ENCODE peak calls at places on chromosome 21, in eight cellular contexts. One of them, this sample, is unnamed.
A peak's percentile ranks its signal among the peaks of the same experiment; 100 is the strongest.

GRCh38 chr21:45877160-45877438 is 104.5 kb upstream of the COL6A1 start:
- DNase-seq in left lung: peak; percentile 13
- DNase-seq in right lobe of liver: no peak
- DNase-seq in aorta: peak; percentile 18
- DNase-seq in colonic mucosa: no peak
- DNase-seq in OCI-LY7: no peak
- DNase-seq in left ventricle myocardium inferior: no peak
- DNase-seq in mammary epithelial cell: no peak
- DNase-seq in this sample: no peak

GRCh38 chr21:33998402-33998801 is 75.0 kb upstream of the MRPS6 start:
- DNase-seq in aorta: no peak
- DNase-seq in left ventricle myocardium inferior: no peak
- DNase-seq in left lung: no peak
- DNase-seq in right lobe of liver: no peak
- DNase-seq in mammary epithelial cell: no peak
- DNase-seq in OCI-LY7: no peak
- DNase-seq in colonic mucosa: no peak
- DNase-seq in this sample: peak; percentile 18

GRCh38 chr21:18340387-18340942 is 63.1 kb downstream of the TMPRSS15 start:
- DNase-seq in colonic mucosa: no peak
- DNase-seq in left ventricle myocardium inferior: no peak
- DNase-seq in OCI-LY7: no peak
- DNase-seq in right lobe of liver: no peak
- DNase-seq in mammary epithelial cell: no peak
- DNase-seq in aorta: no peak
- DNase-seq in left lung: no peak
- DNase-seq in this sample: no peak

GRCh38 chr21:34037446-34037845 is 35.9 kb upstream of the MRPS6 start:
- DNase-seq in colonic mucosa: no peak
- DNase-seq in mammary epithelial cell: peak; percentile 56
- DNase-seq in left ventricle myocardium inferior: no peak
- DNase-seq in left lung: no peak
- DNase-seq in OCI-LY7: no peak
- DNase-seq in aorta: no peak
- DNase-seq in right lobe of liver: no peak
- DNase-seq in this sample: no peak

GRCh38 chr21:28769683-28770082 is 223.0 kb downstream of the LTN1 start:
- DNase-seq in aorta: no peak
- DNase-seq in right lobe of liver: no peak
- DNase-seq in mammary epithelial cell: no peak
- DNase-seq in left lung: no peak
- DNase-seq in OCI-LY7: no peak
- DNase-seq in left ventricle myocardium inferior: no peak
- DNase-seq in colonic mucosa: no peak
- DNase-seq in this sample: no peak

GRCh38 chr21:31873696-31874599 is 1.1 kb downstream of the HUNK start:
- DNase-seq in left ventricle myocardium inferior: peak; percentile 33
- DNase-seq in aorta: peak; percentile 58
- DNase-seq in colonic mucosa: peak; percentile 79
- DNase-seq in OCI-LY7: peak; percentile 39
- DNase-seq in mammary epithelial cell: no peak
- DNase-seq in right lobe of liver: peak; percentile 47
- DNase-seq in left lung: peak; percentile 46
- DNase-seq in this sample: no peak

GRCh38 chr21:34187935-34188334 is 114.6 kb downstream of the MRPS6 start:
- DNase-seq in colonic mucosa: no peak
- DNase-seq in left lung: peak; percentile 83
- DNase-seq in mammary epithelial cell: no peak
- DNase-seq in left ventricle myocardium inferior: peak; percentile 53
- DNase-seq in right lobe of liver: no peak
- DNase-seq in aorta: peak; percentile 78
- DNase-seq in OCI-LY7: no peak
- DNase-seq in this sample: no peak

GRCh38 chr21:46515109-46515508 is 56.4 kb downstream of the DIP2A start:
- DNase-seq in left ventricle myocardium inferior: peak; percentile 52
- DNase-seq in colonic mucosa: no peak
- DNase-seq in mammary epithelial cell: no peak
- DNase-seq in right lobe of liver: peak; percentile 91
- DNase-seq in aorta: peak; percentile 69
- DNase-seq in left lung: no peak
- DNase-seq in OCI-LY7: peak; percentile 18
- DNase-seq in this sample: no peak

GRCh38 chr21:23016617-23017016 is 2018.4 kb downstream of the NCAM2 start:
- DNase-seq in left lung: no peak
- DNase-seq in OCI-LY7: no peak
- DNase-seq in colonic mucosa: no peak
- DNase-seq in mammary epithelial cell: no peak
- DNase-seq in aorta: no peak
- DNase-seq in right lobe of liver: no peak
- DNase-seq in left ventricle myocardium inferior: no peak
- DNase-seq in this sample: no peak

GRCh38 chr21:31945576-31945975 is 72.8 kb downstream of the HUNK start:
- DNase-seq in right lobe of liver: no peak
- DNase-seq in left ventricle myocardium inferior: no peak
- DNase-seq in OCI-LY7: no peak
- DNase-seq in aorta: no peak
- DNase-seq in mammary epithelial cell: no peak
- DNase-seq in left lung: no peak
- DNase-seq in colonic mucosa: no peak
- DNase-seq in this sample: no peak

GRCh38 chr21:34154878-34155277 is 81.5 kb downstream of the MRPS6 start:
- DNase-seq in left ventricle myocardium inferior: no peak
- DNase-seq in colonic mucosa: no peak
- DNase-seq in OCI-LY7: no peak
- DNase-seq in left lung: no peak
- DNase-seq in right lobe of liver: no peak
- DNase-seq in mammary epithelial cell: no peak
- DNase-seq in aorta: no peak
- DNase-seq in this sample: no peak

GRCh38 chr21:45874716-45875415 is 106.7 kb upstream of the COL6A1 start:
- DNase-seq in left ventricle myocardium inferior: no peak
- DNase-seq in mammary epithelial cell: no peak
- DNase-seq in colonic mucosa: peak; percentile 50
- DNase-seq in OCI-LY7: no peak
- DNase-seq in right lobe of liver: no peak
- DNase-seq in aorta: peak; percentile 56
- DNase-seq in left lung: peak; percentile 66
- DNase-seq in this sample: no peak

GRCh38 chr21:45818904-45819285 is 162.7 kb upstream of the COL6A1 start:
- DNase-seq in right lobe of liver: no peak
- DNase-seq in colonic mucosa: no peak
- DNase-seq in left ventricle myocardium inferior: no peak
- DNase-seq in left lung: no peak
- DNase-seq in mammary epithelial cell: peak; percentile 78
- DNase-seq in aorta: no peak
- DNase-seq in OCI-LY7: no peak
- DNase-seq in this sample: peak; percentile 77

GRCh38 chr21:26194326-26194725 is 23.8 kb upstream of the APP start:
- DNase-seq in OCI-LY7: no peak
- DNase-seq in colonic mucosa: no peak
- DNase-seq in left ventricle myocardium inferior: no peak
- DNase-seq in right lobe of liver: no peak
- DNase-seq in left lung: no peak
- DNase-seq in aorta: no peak
- DNase-seq in mammary epithelial cell: no peak
- DNase-seq in this sample: no peak

GRCh38 chr21:45831991-45832740 is 149.4 kb upstream of the COL6A1 start:
- DNase-seq in colonic mucosa: no peak
- DNase-seq in OCI-LY7: no peak
- DNase-seq in left ventricle myocardium inferior: no peak
- DNase-seq in left lung: no peak
- DNase-seq in right lobe of liver: no peak
- DNase-seq in mammary epithelial cell: peak; percentile 28
- DNase-seq in aorta: no peak
- DNase-seq in this sample: no peak

GRCh38 chr21:39400173-39400572 is 45.4 kb downstream of the LCA5L start:
- DNase-seq in left ventricle myocardium inferior: no peak
- DNase-seq in left lung: no peak
- DNase-seq in right lobe of liver: no peak
- DNase-seq in mammary epithelial cell: peak; percentile 19
- DNase-seq in aorta: no peak
- DNase-seq in colonic mucosa: no peak
- DNase-seq in OCI-LY7: no peak
- DNase-seq in this sample: no peak

GRCh38 chr21:26969971-26970725 is 3.3 kb upstream of the ADAMTS5 start:
- DNase-seq in right lobe of liver: no peak
- DNase-seq in left ventricle myocardium inferior: no peak
- DNase-seq in left lung: no peak
- DNase-seq in OCI-LY7: no peak
- DNase-seq in aorta: no peak
- DNase-seq in mammary epithelial cell: no peak
- DNase-seq in colonic mucosa: no peak
- DNase-seq in this sample: no peak

GRCh38 chr21:28150778-28151177 is 841.9 kb downstream of the LTN1 start:
- DNase-seq in left ventricle myocardium inferior: no peak
- DNase-seq in right lobe of liver: no peak
- DNase-seq in aorta: no peak
- DNase-seq in left lung: no peak
- DNase-seq in mammary epithelial cell: no peak
- DNase-seq in colonic mucosa: no peak
- DNase-seq in OCI-LY7: no peak
- DNase-seq in this sample: no peak

GRCh38 chr21:17688912-17689874 is 76.5 kb upstream of the BTG3 start:
- DNase-seq in OCI-LY7: peak; percentile 44
- DNase-seq in left ventricle myocardium inferior: peak; percentile 23
- DNase-seq in colonic mucosa: peak; percentile 39
- DNase-seq in left lung: peak; percentile 35
- DNase-seq in mammary epithelial cell: peak; percentile 96
- DNase-seq in right lobe of liver: peak; percentile 45
- DNase-seq in aorta: peak; percentile 56
- DNase-seq in this sample: peak; percentile 17

GRCh38 chr21:24045775-24046215 is 1561.5 kb downstream of the MRPL39 start:
- DNase-seq in aorta: peak; percentile 76
- DNase-seq in OCI-LY7: no peak
- DNase-seq in left lung: peak; percentile 46
- DNase-seq in mammary epithelial cell: no peak
- DNase-seq in right lobe of liver: peak; percentile 50
- DNase-seq in left ventricle myocardium inferior: peak; percentile 66
- DNase-seq in colonic mucosa: peak; percentile 27
- DNase-seq in this sample: no peak

GRCh38 chr21:33578214-33578613 is 10.3 kb downstream of the DONSON start:
- DNase-seq in aorta: no peak
- DNase-seq in colonic mucosa: no peak
- DNase-seq in mammary epithelial cell: no peak
- DNase-seq in left lung: no peak
- DNase-seq in OCI-LY7: no peak
- DNase-seq in left ventricle myocardium inferior: no peak
- DNase-seq in right lobe of liver: no peak
- DNase-seq in this sample: no peak

GRCh38 chr21:18373631-18374030 is 30.0 kb downstream of the TMPRSS15 start:
- DNase-seq in OCI-LY7: no peak
- DNase-seq in colonic mucosa: no peak
- DNase-seq in right lobe of liver: no peak
- DNase-seq in aorta: no peak
- DNase-seq in left ventricle myocardium inferior: no peak
- DNase-seq in mammary epithelial cell: no peak
- DNase-seq in left lung: no peak
- DNase-seq in this sample: no peak

GRCh38 chr21:31310750-31311149 is 33.3 kb downstream of the TIAM1 start:
- DNase-seq in colonic mucosa: no peak
- DNase-seq in mammary epithelial cell: peak; percentile 70
- DNase-seq in right lobe of liver: no peak
- DNase-seq in left lung: no peak
- DNase-seq in aorta: no peak
- DNase-seq in OCI-LY7: no peak
- DNase-seq in left ventricle myocardium inferior: no peak
- DNase-seq in this sample: no peak

GRCh38 chr21:38167345-38167744 is 89.4 kb upstream of the KCNJ15 start:
- DNase-seq in left ventricle myocardium inferior: no peak
- DNase-seq in OCI-LY7: no peak
- DNase-seq in right lobe of liver: no peak
- DNase-seq in mammary epithelial cell: no peak
- DNase-seq in aorta: no peak
- DNase-seq in colonic mucosa: no peak
- DNase-seq in left lung: no peak
- DNase-seq in this sample: no peak
- H3K4me1 ChIP-seq in left ventricle myocardium inferior: peaks cover 30% of the 10 kb centered on the region
- H3K4me1 ChIP-seq in OCI-LY7: no peaks in the 10 kb centered on the region
- H3K4me1 ChIP-seq in right lobe of liver: peaks cover 7% of the 10 kb centered on the region
- H3K4me1 ChIP-seq in mammary epithelial cell: peaks cover 9% of the 10 kb centered on the region
- H3K4me1 ChIP-seq in aorta: peaks cover 4% of the 10 kb centered on the region
- H3K4me1 ChIP-seq in colonic mucosa: no peaks in the 10 kb centered on the region
- H3K4me1 ChIP-seq in left lung: peaks cover 23% of the 10 kb centered on the region
- H3K4me1 ChIP-seq in this sample: no peaks in the 10 kb centered on the region

DNA sequence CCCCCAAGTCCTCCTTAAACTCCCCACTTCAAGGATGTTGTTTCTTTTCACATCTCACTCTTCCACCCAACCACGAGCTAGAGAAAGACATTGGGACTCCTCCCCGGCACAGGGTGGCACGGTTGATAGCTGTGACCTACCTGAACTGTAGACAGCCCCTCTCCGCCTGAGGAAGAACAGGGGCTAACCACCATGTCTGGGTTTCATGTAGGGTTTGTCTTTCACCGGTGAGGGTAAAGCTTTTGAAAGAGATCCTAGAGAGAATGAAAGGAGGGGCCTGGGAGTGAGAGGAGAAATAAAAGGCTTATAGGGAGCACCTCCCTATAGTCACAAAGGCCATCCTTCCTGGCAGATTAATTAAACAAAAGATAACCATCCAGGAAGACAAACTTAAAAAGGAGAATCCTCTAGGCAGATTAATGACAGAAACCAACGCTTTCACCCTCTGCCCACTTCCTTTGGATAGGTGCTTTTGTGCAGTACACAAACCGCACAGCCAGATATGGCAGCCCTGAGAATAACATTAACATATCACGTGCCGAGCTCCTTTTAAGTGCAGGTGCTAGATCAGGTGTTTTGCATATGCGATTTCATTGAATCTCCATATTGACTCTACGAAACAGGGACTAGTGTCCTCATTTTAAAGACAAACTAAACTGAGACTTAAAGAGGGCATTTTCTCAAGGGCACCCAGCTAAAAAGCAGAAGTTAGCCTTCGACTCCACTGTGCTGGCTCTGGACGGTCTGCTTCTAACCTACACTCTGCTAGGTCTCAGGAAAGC is 178.0 kb upstream of the RUNX1 start:
- DNase-seq in colonic mucosa: no peak
- DNase-seq in right lobe of liver: no peak
- DNase-seq in OCI-LY7: peak; percentile 98
- DNase-seq in left ventricle myocardium inferior: no peak
- DNase-seq in left lung: no peak
- DNase-seq in aorta: no peak
- DNase-seq in mammary epithelial cell: no peak
- DNase-seq in this sample: peak; percentile 58
- H3K4me1 ChIP-seq in colonic mucosa: no peaks in the 10 kb centered on the region
- H3K4me1 ChIP-seq in right lobe of liver: peaks cover 20% of the 10 kb centered on the region
- H3K4me1 ChIP-seq in OCI-LY7: peaks cover 86% of the 10 kb centered on the region
- H3K4me1 ChIP-seq in left ventricle myocardium inferior: peaks cover 39% of the 10 kb centered on the region
- H3K4me1 ChIP-seq in left lung: peaks cover 9% of the 10 kb centered on the region
- H3K4me1 ChIP-seq in aorta: no peaks in the 10 kb centered on the region
- H3K4me1 ChIP-seq in mammary epithelial cell: peaks cover 21% of the 10 kb centered on the region
- H3K4me1 ChIP-seq in this sample: peaks cover 38% of the 10 kb centered on the region

GRCh38 chr21:43195131-43196021 is 26.6 kb downstream of the CRYAA start:
- DNase-seq in aorta: no peak
- DNase-seq in colonic mucosa: peak; percentile 16
- DNase-seq in mammary epithelial cell: no peak
- DNase-seq in left lung: peak; percentile 31
- DNase-seq in OCI-LY7: no peak
- DNase-seq in left ventricle myocardium inferior: peak; percentile 57
- DNase-seq in right lobe of liver: peak; percentile 46
- DNase-seq in this sample: no peak
- H3K4me1 ChIP-seq in aorta: no peaks in the 10 kb centered on the region
- H3K4me1 ChIP-seq in colonic mucosa: no peaks in the 10 kb centered on the region
- H3K4me1 ChIP-seq in mammary epithelial cell: peaks cover 57% of the 10 kb centered on the region
- H3K4me1 ChIP-seq in left lung: peaks cover 31% of the 10 kb centered on the region
- H3K4me1 ChIP-seq in OCI-LY7: peaks cover 12% of the 10 kb centered on the region
- H3K4me1 ChIP-seq in left ventricle myocardium inferior: peaks cover 42% of the 10 kb centered on the region
- H3K4me1 ChIP-seq in right lobe of liver: no peaks in the 10 kb centered on the region
- H3K4me1 ChIP-seq in this sample: no peaks in the 10 kb centered on the region

GRCh38 chr21:43721939-43722338 is 3.0 kb downstream of the PDXK start:
- DNase-seq in aorta: no peak
- DNase-seq in colonic mucosa: no peak
- DNase-seq in left ventricle myocardium inferior: no peak
- DNase-seq in mammary epithelial cell: no peak
- DNase-seq in OCI-LY7: no peak
- DNase-seq in left lung: peak; percentile 61
- DNase-seq in right lobe of liver: no peak
- DNase-seq in this sample: no peak
- H3K4me1 ChIP-seq in aorta: no peaks in the 10 kb centered on the region
- H3K4me1 ChIP-seq in colonic mucosa: peaks cover 26% of the 10 kb centered on the region
- H3K4me1 ChIP-seq in left ventricle myocardium inferior: peaks cover 70% of the 10 kb centered on the region
- H3K4me1 ChIP-seq in mammary epithelial cell: peaks cover 57% of the 10 kb centered on the region
- H3K4me1 ChIP-seq in OCI-LY7: peaks cover 67% of the 10 kb centered on the region
- H3K4me1 ChIP-seq in left lung: peaks cover 80% of the 10 kb centered on the region
- H3K4me1 ChIP-seq in right lobe of liver: peaks cover 39% of the 10 kb centered on the region
- H3K4me1 ChIP-seq in this sample: peaks cover 25% of the 10 kb centered on the region

This sample was measured in CD8-positive, alpha-beta T cell.